ENCODE peak calls at places on chromosomes 16 and 17, in seven cellular contexts. J is activated CD8-positive, alpha-beta memory T cell treated with anti-CD3 and anti-CD28 coated beads, Interleukin-2, amount 50 U/mL, for 4 hours; U is tibial artery; W is stimulated activated CD4-positive, alpha-beta T cell treated with anti-CD3 and anti-CD28 coated beads, TNF-alpha, amount 100 ng/mL, for 24 hours; G is T follicular helper cell; M is A673; A is HL-60. T is an unnamed sample.

GRCh38 chr16:1620391-1620790 is 8.2 kb downstream of the CRAMP1 start:
- DNase-seq in J (no peak), U (no peak), W (no peak), G (no peak), M (no peak), A (no peak), T (peak; percentile 7)

GRCh38 chr16:143456-143855 is 5.0 kb upstream of the NPRL3 start:
- DNase-seq in J (no peak), U (no peak), W (no peak), G (no peak), M (no peak), A (no peak), T (no peak)

GRCh38 chr16:85220125-85220839 is 108.0 kb upstream of the CIBAR2 start:
- DNase-seq in J (no peak), U (no peak), W (no peak), G (no peak), M (peak; percentile 79), A (no peak), T (peak; percentile 45)

GRCh38 chr17:38852771-38853291 is 690 bp downstream of the RPL23 start:
- DNase-seq in J (no peak), U (no peak), W (no peak), G (no peak), M (no peak), A (no peak), T (peak; percentile 35)

GRCh38 chr17:65191805-65192740 is 54.9 kb downstream of the RGS9 start:
- DNase-seq in J (no peak), U (no peak), W (no peak), G (no peak), M (peak; percentile 11), A (peak; percentile 54), T (peak; percentile 84)

GRCh38 chr16:30528799-30529457 is 2.6 kb upstream of the ZNF768 start:
- DNase-seq in J (no peak), U (no peak), W (no peak), G (no peak), M (no peak), A (no peak), T (no peak)

GRCh38 chr16:67661101-67661661 is 421 bp downstream of the PARD6A start:
- DNase-seq in J (no peak), U (no peak), W (no peak), G (no peak), M (no peak), A (no peak), T (peak; percentile 77)

GRCh38 chr16:11079657-11080187 is 135.4 kb downstream of the CLEC16A start:
- DNase-seq in J (no peak), U (no peak), W (no peak), G (no peak), M (peak; percentile 81), A (no peak), T (peak; percentile 89)

GRCh38 chr17:58247511-58248363 is 9.4 kb downstream of the LPO start:
- DNase-seq in J (no peak), U (no peak), W (no peak), G (no peak), M (no peak), A (no peak), T (no peak)

GRCh38 chr17:73743802-73744201 is 99.6 kb upstream of the SDK2 start:
- DNase-seq in J (no peak), U (no peak), W (no peak), G (no peak), M (no peak), A (no peak), T (no peak)

GRCh38 chr17:67617304-67617899 is 100.3 kb upstream of the NOL11 start:
- DNase-seq in J (no peak), U (no peak), W (no peak), G (no peak), M (no peak), A (no peak), T (no peak)

GRCh38 chr16:58119509-58119845 is 9.7 kb downstream of the CFAP20 start:
- DNase-seq in J (no peak), U (no peak), W (no peak), G (no peak), M (peak; percentile 76), A (no peak), T (no peak)

GRCh38 chr16:11190585-11191565 is 65.1 kb downstream of the SOCS1 start:
- DNase-seq in J (no peak), U (no peak), W (no peak), G (no peak), M (no peak), A (no peak), T (peak; percentile 48)

GRCh38 chr16:20910781-20911321 is 10.3 kb downstream of the LYRM1 start:
- DNase-seq in J (no peak), U (no peak), W (no peak), G (no peak), M (peak; percentile 48), A (peak; percentile 87), T (peak; percentile 96)

GRCh38 chr16:85583491-85584181 is 29.5 kb upstream of the GSE1 start:
- DNase-seq in J (peak; percentile 32), U (no peak), W (no peak), G (no peak), M (peak; percentile 68), A (no peak), T (no peak)

GRCh38 chr16:10949424-10949970 is 5.1 kb downstream of the CLEC16A start:
- DNase-seq in J (no peak), U (no peak), W (no peak), G (peak; percentile 26), M (peak; percentile 89), A (peak; percentile 83), T (peak; percentile 65)

GRCh38 chr16:83974475-83974874 is 6.4 kb downstream of the NECAB2 start:
- DNase-seq in J (no peak), U (no peak), W (no peak), G (no peak), M (no peak), A (no peak), T (no peak)

GRCh38 chr17:3964203-3965122 is at the start of gene ATP2A3:
- DNase-seq in J (peak; percentile 72), U (no peak), W (peak; percentile 25), G (peak; percentile 56), M (peak; percentile 31), A (no peak), T (no peak)

GRCh38 chr17:8922451-8922850 is 43.1 kb downstream of the PIK3R5 start:
- DNase-seq in J (no peak), U (no peak), W (no peak), G (no peak), M (peak; percentile 31), A (peak; percentile 89), T (peak; percentile 81)

GRCh38 chr17:79613195-79613517 is 2.3 kb upstream of the RBFOX3 start:
- DNase-seq in J (no peak), U (no peak), W (no peak), G (no peak), M (no peak), A (no peak), T (no peak)

GRCh38 chr16:67939507-67940435 is 3.1 kb upstream of the PSMB10 start:
- DNase-seq in J (peak; percentile 56), U (peak; percentile 51), W (no peak), G (peak; percentile 15), M (no peak), A (peak; percentile 65), T (no peak)

GRCh38 chr16:1688807-1689560 is 10.9 kb downstream of the JPT2 start:
- DNase-seq in J (no peak), U (no peak), W (no peak), G (no peak), M (no peak), A (no peak), T (peak; percentile 98)

GRCh38 chr16:11100239-11100750 is 155.7 kb downstream of the SOCS1 start:
- DNase-seq in J (no peak), U (peak; percentile 67), W (no peak), G (no peak), M (peak; percentile 46), A (no peak), T (peak; percentile 76)

GRCh38 chr17:46853896-46854444 is 2.6 kb downstream of the WNT9B start:
- DNase-seq in J (no peak), U (no peak), W (no peak), G (no peak), M (no peak), A (no peak), T (no peak)

T was measured in kidney tubule cell.